ENCODE peak calls at places on chromosome 5, in four cellular contexts. One of them, this sample, is unnamed.

GRCh38 chr5:57054671-57055070 is 102.7 kb upstream of the MIER3 start:
- DNase-seq in posterior cingulate gyrus: no peak
- DNase-seq in left cardiac atrium: no peak
- DNase-seq in NCI-H2171: no peak
- DNase-seq in this sample: no peak

GRCh38 chr5:90792725-90793124 is 234.1 kb downstream of the ADGRV1 start:
- DNase-seq in NCI-H2171: no peak
- DNase-seq in posterior cingulate gyrus: no peak
- DNase-seq in left cardiac atrium: no peak
- DNase-seq in this sample: no peak

GRCh38 chr5:113806823-113807222 is 293.3 kb downstream of the YTHDC2 start:
- DNase-seq in NCI-H2171: no peak
- DNase-seq in left cardiac atrium: peak; percentile 30
- DNase-seq in posterior cingulate gyrus: no peak
- DNase-seq in this sample: no peak

GRCh38 chr5:122999947-123000563 is 36.5 kb downstream of the PPIC start:
- DNase-seq in NCI-H2171: no peak
- DNase-seq in left cardiac atrium: peak; percentile 35
- DNase-seq in posterior cingulate gyrus: no peak
- DNase-seq in this sample: no peak

GRCh38 chr5:133531634-133532033 is 80.7 kb downstream of the FSTL4 start:
- DNase-seq in posterior cingulate gyrus: no peak
- DNase-seq in left cardiac atrium: no peak
- DNase-seq in NCI-H2171: no peak
- DNase-seq in this sample: no peak

GRCh38 chr5:131259326-131259725 is 4.5 kb upstream of the CDC42SE2 start:
- DNase-seq in left cardiac atrium: no peak
- DNase-seq in NCI-H2171: no peak
- DNase-seq in posterior cingulate gyrus: no peak
- DNase-seq in this sample: no peak

GRCh38 chr5:96721351-96721970 is 59.3 kb downstream of the CAST start:
- DNase-seq in posterior cingulate gyrus: no peak
- DNase-seq in NCI-H2171: no peak
- DNase-seq in left cardiac atrium: peak; percentile 42
- DNase-seq in this sample: no peak

GRCh38 chr5:107542428-107542827 is 128.3 kb downstream of the EFNA5 start:
- DNase-seq in posterior cingulate gyrus: no peak
- DNase-seq in left cardiac atrium: peak; percentile 87
- DNase-seq in NCI-H2171: no peak
- DNase-seq in this sample: peak; percentile 86

GRCh38 chr5:133994297-133994989 is 10.3 kb downstream of the VDAC1 start:
- DNase-seq in NCI-H2171: no peak
- DNase-seq in posterior cingulate gyrus: no peak
- DNase-seq in left cardiac atrium: no peak
- DNase-seq in this sample: no peak

GRCh38 chr5:95727764-95728191 is 3.4 kb upstream of the RHOBTB3 start:
- DNase-seq in posterior cingulate gyrus: no peak
- DNase-seq in NCI-H2171: no peak
- DNase-seq in left cardiac atrium: no peak
- DNase-seq in this sample: no peak

GRCh38 chr5:112253478-112254250 is 165.4 kb downstream of the EPB41L4A start:
- DNase-seq in left cardiac atrium: peak; percentile 50
- DNase-seq in NCI-H2171: no peak
- DNase-seq in posterior cingulate gyrus: no peak
- DNase-seq in this sample: no peak